ENCODE peak calls at places on chromosome 3, in seven cellular contexts. G, E, P, S, D, B and N are unnamed samples.

GRCh38 chr3:78255403-78255802 is 1215.5 kb downstream of the ROBO2 start:
- DNase-seq in G (no peak), E (no peak), P (peak; percentile 10), S (no peak), D (no peak), B (no peak), N (no peak)

GRCh38 chr3:125437631-125438435 is 62.7 kb upstream of the ZNF148 start:
- DNase-seq in G (peak; percentile 71), E (peak; percentile 68), P (peak; percentile 54), S (peak; percentile 56), D (peak; percentile 22), B (no peak), N (no peak)

GRCh38 chr3:53223025-53223424 is 32.8 kb downstream of the TKT start:
- DNase-seq in G (no peak), E (no peak), P (no peak), S (no peak), D (no peak), B (peak; percentile 37), N (no peak)

GRCh38 chr3:130834476-130834875 is 59.4 kb upstream of the ATP2C1 start:
- DNase-seq in G (no peak), E (no peak), P (no peak), S (no peak), D (no peak), B (no peak), N (no peak)

GRCh38 chr3:112693186-112693585 is 52.2 kb upstream of the CCDC80 start:
- DNase-seq in G (no peak), E (no peak), P (no peak), S (no peak), D (peak; percentile 40), B (no peak), N (no peak)

GRCh38 chr3:28752290-28752689 is 403.7 kb upstream of the AZI2 start:
- DNase-seq in G (no peak), E (no peak), P (no peak), S (no peak), D (no peak), B (no peak), N (no peak)

GRCh38 chr3:51362476-51362875 is 22.6 kb upstream of the MANF start:
- DNase-seq in G (no peak), E (no peak), P (no peak), S (no peak), D (no peak), B (no peak), N (no peak)

GRCh38 chr3:8660271-8660731 is 15.7 kb upstream of the SSUH2 start:
- DNase-seq in G (no peak), E (no peak), P (peak; percentile 63), S (no peak), D (no peak), B (peak; percentile 69), N (no peak)

GRCh38 chr3:184015381-184016019 is 2.2 kb downstream of the ABCC5 start:
- DNase-seq in G (no peak), E (no peak), P (no peak), S (peak; percentile 37), D (no peak), B (no peak), N (no peak)

GRCh38 chr3:114221165-114221880 is 16.1 kb downstream of the ZNF80 start:
- DNase-seq in G (no peak), E (no peak), P (no peak), S (no peak), D (no peak), B (no peak), N (no peak)

GRCh38 chr3:128572644-128573105 is 77.9 kb downstream of the RPN1 start:
- DNase-seq in G (no peak), E (no peak), P (no peak), S (no peak), D (peak; percentile 34), B (peak; percentile 76), N (no peak)
- TF ChIP-seq CTCF in G (peak; percentile 29), E (no peak), P (peak; percentile 23), S (no peak), D (no peak), B (peak; percentile 24), N (no peak)

GRCh38 chr3:34864011-34864410 is 775.3 kb upstream of the ARPP21 start:
- DNase-seq in G (no peak), E (no peak), P (no peak), S (no peak), D (no peak), B (no peak), N (no peak)

GRCh38 chr3:34859741-34860140 is 779.6 kb upstream of the ARPP21 start:
- DNase-seq in G (no peak), E (no peak), P (no peak), S (no peak), D (no peak), B (no peak), N (no peak)

GRCh38 chr3:34865350-34865749 is 774.0 kb upstream of the ARPP21 start:
- DNase-seq in G (no peak), E (no peak), P (no peak), S (no peak), D (no peak), B (no peak), N (no peak)

GRCh38 chr3:34858067-34858466 is 781.3 kb upstream of the ARPP21 start:
- DNase-seq in G (no peak), E (no peak), P (no peak), S (no peak), D (no peak), B (no peak), N (no peak)

DNA sequence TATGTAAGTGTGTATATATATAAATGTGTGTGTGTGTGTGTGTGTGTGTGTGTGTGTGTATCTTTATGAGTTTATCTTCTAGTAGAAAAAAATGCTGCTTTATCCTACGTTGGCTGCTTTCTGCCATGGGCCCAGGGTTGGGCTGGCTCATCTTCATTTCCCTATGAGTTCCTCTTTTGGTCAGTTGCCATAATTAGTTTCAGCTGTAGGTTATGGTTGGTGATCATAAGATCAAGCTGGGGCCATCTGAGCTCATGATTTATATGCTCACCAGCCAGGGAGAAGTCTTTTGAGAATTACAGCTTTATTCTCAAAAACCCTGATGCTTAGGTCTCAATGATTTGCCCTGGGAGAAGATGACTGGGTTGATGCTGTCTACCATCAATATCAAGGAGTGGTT is 775.8 kb upstream of the ARPP21 start:
- DNase-seq in G (no peak), E (no peak), P (no peak), S (no peak), D (no peak), B (no peak), N (no peak)
- H3K4me3 ChIP-seq in G (no peak overlapping the region), E (no peak overlapping the region), P (no peak overlapping the region), S (no peak overlapping the region), D (no peak overlapping the region), B (no peak overlapping the region), N (no peak overlapping the region)

DNA sequence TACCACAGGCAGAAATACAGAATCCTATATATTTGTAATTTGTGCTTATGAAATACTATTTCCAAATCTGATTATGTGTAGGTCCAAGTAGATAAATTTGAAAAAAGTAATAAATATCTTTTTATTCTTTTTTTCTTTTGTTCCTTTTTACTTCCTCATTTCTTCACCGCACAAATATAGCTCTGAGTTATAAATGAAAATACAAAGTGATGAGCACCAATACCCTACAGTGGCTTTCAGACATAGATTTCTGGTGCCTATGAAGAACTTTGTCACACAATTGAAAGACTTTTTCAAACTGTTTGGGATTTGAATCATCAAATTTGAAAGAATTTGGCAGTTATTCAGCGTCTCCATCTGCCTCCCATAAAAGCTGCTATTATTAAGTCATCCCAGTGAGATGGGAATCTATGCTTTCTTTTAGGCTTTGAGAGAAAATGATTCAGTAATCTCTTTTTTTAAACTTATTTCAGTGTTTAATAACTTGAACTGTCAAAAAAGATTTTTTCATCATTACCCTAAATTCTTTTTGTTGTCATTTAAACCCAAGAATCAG is 363.6 kb upstream of the GOLIM4 start:
- DNase-seq in G (no peak), E (no peak), P (no peak), S (no peak), D (no peak), B (no peak), N (no peak)
- TF ChIP-seq CTCF in G (no peak), E (no peak), P (no peak), S (no peak), D (no peak), B (no peak), N (no peak)

DNA sequence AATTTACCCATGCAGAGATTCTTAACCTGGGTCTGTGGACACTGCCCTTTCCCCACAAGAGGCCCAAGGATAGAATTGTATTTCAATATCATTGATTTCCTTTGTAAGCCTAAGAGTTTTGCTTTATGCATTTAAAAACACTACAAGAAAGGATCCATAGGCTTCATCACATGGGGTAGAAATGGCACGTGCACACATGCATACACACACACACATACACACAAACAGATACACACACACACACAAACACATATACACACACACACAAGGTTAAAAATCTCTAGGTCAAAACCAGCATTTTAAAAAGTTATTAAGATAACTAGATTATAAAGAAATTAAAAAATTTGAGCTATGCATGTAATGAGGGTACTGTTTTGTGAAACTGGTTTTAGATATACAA is 35.5 kb upstream of the CD47 start:
- DNase-seq in G (no peak), E (no peak), P (no peak), S (no peak), D (no peak), B (no peak), N (no peak)
- H3K4me3 ChIP-seq in G (no peak overlapping the region), E (no peak overlapping the region), P (no peak overlapping the region), S (no peak overlapping the region), D (no peak overlapping the region), B (no peak overlapping the region), N (no peak overlapping the region)

GRCh38 chr3:46442591-46443530 is 21.8 kb downstream of the LTF start:
- DNase-seq in G (no peak), E (peak; percentile 70), P (no peak), S (no peak), D (peak; percentile 51), B (no peak), N (no peak)
- TF ChIP-seq CTCF in G (peak; percentile 59), E (peak; percentile 63), P (no peak), S (no peak), D (peak; percentile 63), B (no peak), N (no peak)

GRCh38 chr3:171242951-171243350 is 216.4 kb upstream of the SLC2A2 start:
- DNase-seq in G (no peak), E (no peak), P (no peak), S (no peak), D (no peak), B (no peak), N (no peak)

GRCh38 chr3:171240504-171240835 is 213.9 kb upstream of the SLC2A2 start:
- DNase-seq in G (no peak), E (no peak), P (no peak), S (no peak), D (no peak), B (no peak), N (no peak)

GRCh38 chr3:171236586-171237120 is 210.1 kb upstream of the SLC2A2 start:
- DNase-seq in G (no peak), E (no peak), P (no peak), S (no peak), D (no peak), B (no peak), N (no peak)

GRCh38 chr3:171242170-171242569 is 215.7 kb upstream of the SLC2A2 start:
- DNase-seq in G (no peak), E (no peak), P (no peak), S (no peak), D (no peak), B (no peak), N (no peak)

GRCh38 chr3:171239757-171240503 is 213.4 kb upstream of the SLC2A2 start:
- DNase-seq in G (no peak), E (no peak), P (no peak), S (no peak), D (no peak), B (no peak), N (no peak)
- H3K4me3 ChIP-seq in G (no peak overlapping the region), E (no peak overlapping the region), P (no peak overlapping the region), S (no peak overlapping the region), D (no peak overlapping the region), B (no peak overlapping the region), N (no peak overlapping the region)